ENCODE peak calls at places on chromosomes 1 and 21, in six cellular contexts. Z is suprapubic skin, G is fibroblast of pulmonary artery, R is germinal center, L is glutamatergic neuron, X is progenitor cell of endocrine pancreas. N is an unnamed sample.

GRCh38 chr1:49293016-49293415 is 516.3 kb upstream of the BEND5 start:
- DNase-seq in Z (peak; percentile 65), G (no peak), R (no peak), L (no peak), X (no peak), N (no peak)

GRCh38 chr1:64878931-64879710 is 87.2 kb downstream of the JAK1 start:
- DNase-seq in Z (no peak), G (no peak), R (no peak), L (no peak), X (no peak), N (no peak)

GRCh38 chr1:36372617-36373016 is 13.1 kb downstream of the STK40 start:
- DNase-seq in Z (no peak), G (no peak), R (no peak), L (no peak), X (no peak), N (no peak)

GRCh38 chr1:202116287-202116686 is 6.4 kb upstream of the GPR37L1 start:
- DNase-seq in Z (no peak), G (no peak), R (no peak), L (no peak), X (no peak), N (no peak)

GRCh38 chr1:238443687-238444086 is 553.0 kb upstream of the ZP4 start:
- DNase-seq in Z (no peak), G (no peak), R (no peak), L (no peak), X (no peak), N (no peak)

GRCh38 chr21:23886828-23887708 is 1720.2 kb downstream of the MRPL39 start:
- DNase-seq in Z (no peak), G (no peak), R (no peak), L (no peak), X (no peak), N (no peak)

GRCh38 chr1:183567584-183567983 is 22.7 kb downstream of the NCF2 start:
- DNase-seq in Z (no peak), G (peak; percentile 21), R (no peak), L (no peak), X (no peak), N (no peak)

GRCh38 chr1:178417858-178418257 is 78.9 kb downstream of the CLEC20A start:
- DNase-seq in Z (no peak), G (peak; percentile 67), R (no peak), L (no peak), X (no peak), N (no peak)

GRCh38 chr1:37338658-37339057 is 135.7 kb upstream of the ZC3H12A start:
- DNase-seq in Z (no peak), G (no peak), R (no peak), L (no peak), X (no peak), N (no peak)

GRCh38 chr1:167137285-167138192 is 43.7 kb downstream of the STYXL2 start:
- DNase-seq in Z (no peak), G (no peak), R (no peak), L (peak; percentile 56), X (no peak), N (peak; percentile 65)

GRCh38 chr1:94130851-94131595 is 10.1 kb upstream of the ABCA4 start:
- DNase-seq in Z (no peak), G (peak; percentile 41), R (no peak), L (no peak), X (no peak), N (no peak)

GRCh38 chr1:9573723-9574122 is 15.0 kb upstream of the TMEM201 start:
- DNase-seq in Z (no peak), G (peak; percentile 53), R (no peak), L (no peak), X (no peak), N (peak; percentile 25)

GRCh38 chr1:171267391-171267790 is 19.1 kb downstream of the FMO1 start:
- DNase-seq in Z (no peak), G (peak; percentile 16), R (no peak), L (no peak), X (no peak), N (no peak)

GRCh38 chr1:197912739-197913494 is 4.3 kb upstream of the LHX9 start:
- DNase-seq in Z (no peak), G (no peak), R (no peak), L (no peak), X (no peak), N (peak; percentile 79)

GRCh38 chr1:154652893-154653292 is 44.9 kb upstream of the ADAR start:
- DNase-seq in Z (no peak), G (no peak), R (no peak), L (no peak), X (no peak), N (no peak)

GRCh38 chr1:201049248-201049831 is 25.8 kb upstream of the KIF21B start:
- DNase-seq in Z (no peak), G (no peak), R (no peak), L (no peak), X (no peak), N (no peak)

GRCh38 chr1:24872446-24872845 is 57.6 kb downstream of the RUNX3 start:
- DNase-seq in Z (peak; percentile 74), G (no peak), R (no peak), L (no peak), X (no peak), N (no peak)

GRCh38 chr1:229341811-229342304 is 989 bp downstream of the CCSAP start:
- DNase-seq in Z (no peak), G (peak; percentile 26), R (no peak), L (peak; percentile 23), X (no peak), N (peak; percentile 82)

GRCh38 chr1:196910208-196910607 is 22.4 kb downstream of the CFHR4 start:
- DNase-seq in Z (no peak), G (peak; percentile 13), R (no peak), L (no peak), X (no peak), N (no peak)

GRCh38 chr1:53395671-53396215 is 63.5 kb upstream of the DMRTB1 start:
- DNase-seq in Z (no peak), G (no peak), R (no peak), L (no peak), X (no peak), N (no peak)

GRCh38 chr1:53739109-53739681 is at the start of gene GLIS1:
- DNase-seq in Z (no peak), G (peak; percentile 82), R (peak; percentile 97), L (peak; percentile 96), X (peak; percentile 82), N (peak; percentile 86)

GRCh38 chr21:38798481-38798882 is 7.2 kb upstream of the ETS2 start:
- DNase-seq in Z (no peak), G (peak; percentile 50), R (no peak), L (no peak), X (no peak), N (no peak)

GRCh38 chr1:76190749-76191424 is 116.3 kb downstream of the ST6GALNAC3 start:
- DNase-seq in Z (no peak), G (no peak), R (no peak), L (no peak), X (no peak), N (no peak)

GRCh38 chr1:164971391-164971790 is 385.1 kb downstream of the LMX1A start:
- DNase-seq in Z (no peak), G (no peak), R (no peak), L (no peak), X (no peak), N (no peak)

N was measured in retina.